ENCODE peak calls at places on chromosomes 16 and 17, in five cellular contexts. I, N, Y, U and M are unnamed samples.

GRCh38 chr17:44828919-44829557 is 1.0 kb downstream of the GJC1 start:
- DNase-seq in N (no peak), Y (peak), U (no peak), I (no peak), M (no peak)

GRCh38 chr17:5786510-5786875 is 202.2 kb upstream of the NLRP1 start:
- DNase-seq in N (no peak), U (no peak), Y (no peak), I (no peak), M (no peak)

GRCh38 chr16:72612271-72612670 is 435.7 kb downstream of the ZFHX3 start:
- DNase-seq in U (no peak), I (no peak), Y (no peak), N (no peak), M (no peak)

GRCh38 chr17:35046740-35047283 is 16.7 kb downstream of the RFFL start:
- DNase-seq in Y (no peak), N (peak), U (peak), I (no peak), M (peak)

GRCh38 chr17:40936976-40937375 is 470 bp downstream of the KRT23 start:
- DNase-seq in I (no peak), U (peak), Y (no peak), N (no peak), M (no peak)

GRCh38 chr17:62965149-62965648 is 836 bp upstream of the TANC2 start:
- DNase-seq in I (no peak), N (no peak), Y (no peak), U (no peak), M (no peak)

GRCh38 chr17:4541041-4541327 is 14.2 kb downstream of the MYBBP1A start:
- DNase-seq in U (no peak), I (no peak), Y (no peak), N (no peak), M (no peak)

GRCh38 chr16:8572919-8573724 is 17.2 kb downstream of the TMEM114 start:
- DNase-seq in N (peak), I (peak), Y (peak), U (peak), M (peak)

GRCh38 chr16:65468121-65468520 is 346.3 kb upstream of the CDH11 start:
- DNase-seq in I (no peak), Y (no peak), N (no peak), U (no peak), M (no peak)

GRCh38 chr17:8041249-8041928 is 2.5 kb downstream of the ALOX15B start:
- DNase-seq in Y (peak), I (peak), U (peak), N (peak), M (peak)

GRCh38 chr17:79802736-79803420 is 6.0 kb upstream of the CBX8 start:
- DNase-seq in Y (no peak), I (no peak), N (no peak), U (peak), M (no peak)

DNA sequence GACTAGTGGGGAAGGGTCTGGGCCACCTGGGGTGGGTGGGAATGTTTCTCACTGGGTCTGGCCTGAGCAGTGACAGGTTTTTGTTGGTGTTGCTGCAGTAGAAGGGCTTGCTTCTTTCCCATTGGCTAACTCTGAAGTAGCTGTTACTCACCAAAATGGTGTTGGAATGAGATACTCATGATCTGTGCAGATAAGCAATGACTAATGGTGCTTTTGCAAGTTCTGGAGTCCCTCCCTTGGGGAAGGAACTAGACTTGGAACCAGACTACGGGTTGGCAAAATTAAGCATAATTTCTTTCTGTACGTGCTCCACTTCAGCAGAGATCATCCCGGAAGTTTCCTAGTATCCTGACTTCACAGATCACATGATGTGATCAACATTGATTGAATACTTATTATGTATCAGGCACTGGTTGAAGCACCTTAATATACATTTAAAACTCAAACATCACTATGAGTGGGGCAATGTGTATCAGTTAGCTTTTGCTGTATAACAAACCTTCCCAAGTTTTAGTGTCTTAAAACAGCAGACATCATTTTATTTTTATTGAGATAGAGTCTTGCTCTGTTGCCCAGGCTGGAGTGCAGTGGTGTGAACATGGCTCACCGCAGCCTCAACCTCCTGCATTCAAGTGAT is 30.1 kb downstream of the CHP2 start:
- DNase-seq in I (no peak), Y (peak), N (no peak), U (no peak), M (no peak)
- TF ChIP-seq EZH2phosphoT487 in I (no peak), Y (no peak), N (no peak), U (no peak), M (no peak)

GRCh38 chr16:83200005-83200779 is 573.4 kb downstream of the CDH13 start:
- DNase-seq in Y (peak), N (no peak), I (no peak), U (peak), M (no peak)
- H3K27ac ChIP-seq in Y (no peak), N (no peak), I (no peak), U (no peak), M (no peak)

DNA sequence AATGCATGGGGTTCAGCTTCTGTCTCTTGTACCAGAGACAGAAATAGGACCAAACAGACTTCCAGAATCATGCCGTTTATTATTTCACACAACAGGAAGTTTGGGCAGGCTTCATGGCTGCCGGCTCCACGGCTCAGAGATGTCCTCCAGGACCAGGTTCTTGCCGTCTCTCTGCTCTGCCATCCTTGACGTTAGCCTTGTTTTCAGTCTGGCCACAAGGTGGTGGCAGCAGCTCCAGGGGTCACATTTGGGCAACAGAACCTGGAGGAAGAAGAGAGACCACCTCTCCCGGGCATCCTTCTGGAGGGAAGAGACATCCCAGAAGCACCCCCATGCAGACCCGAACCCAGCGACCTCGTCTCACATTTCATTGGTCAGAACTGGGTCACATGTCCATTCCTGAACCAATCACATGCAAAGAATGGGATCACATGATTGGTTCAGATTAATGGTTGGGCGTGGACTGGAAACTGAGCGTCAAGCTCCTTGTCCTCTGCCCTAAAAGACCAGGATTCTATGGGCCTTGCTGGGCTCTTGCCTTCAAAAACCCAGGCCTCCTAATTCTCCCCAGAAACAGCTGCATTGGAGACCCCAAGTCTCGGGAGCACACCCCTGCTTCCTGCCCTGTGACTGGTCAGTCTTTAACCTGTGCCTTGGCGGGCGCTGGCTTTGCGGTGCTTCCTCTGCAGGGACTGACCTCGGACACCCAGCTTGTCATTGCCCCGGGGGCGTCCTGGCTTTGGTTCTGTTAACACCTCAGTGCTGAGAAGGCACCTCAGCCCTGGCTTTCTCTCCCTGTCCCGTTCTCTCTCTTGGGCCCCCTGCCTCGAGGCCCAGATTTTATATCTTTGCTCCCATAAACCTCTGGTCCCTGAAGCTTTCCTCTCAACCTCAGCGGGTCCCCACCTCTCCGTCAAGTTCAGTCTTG is 63.3 kb downstream of the IRF8 start:
- DNase-seq in U (no peak), N (no peak), I (no peak), Y (no peak), M (no peak)
- H3K9ac ChIP-seq in U (no peak), N (no peak), I (no peak), Y (no peak), M (no peak)

GRCh38 chr17:61396586-61397085 is 3.0 kb upstream of the TBX2 start:
- DNase-seq in N (no peak), I (no peak), Y (no peak), U (no peak), M (no peak)
- TF ChIP-seq EZH2phosphoT487 in N (no peak), I (no peak), Y (no peak), U (peak), M (no peak)

DNA sequence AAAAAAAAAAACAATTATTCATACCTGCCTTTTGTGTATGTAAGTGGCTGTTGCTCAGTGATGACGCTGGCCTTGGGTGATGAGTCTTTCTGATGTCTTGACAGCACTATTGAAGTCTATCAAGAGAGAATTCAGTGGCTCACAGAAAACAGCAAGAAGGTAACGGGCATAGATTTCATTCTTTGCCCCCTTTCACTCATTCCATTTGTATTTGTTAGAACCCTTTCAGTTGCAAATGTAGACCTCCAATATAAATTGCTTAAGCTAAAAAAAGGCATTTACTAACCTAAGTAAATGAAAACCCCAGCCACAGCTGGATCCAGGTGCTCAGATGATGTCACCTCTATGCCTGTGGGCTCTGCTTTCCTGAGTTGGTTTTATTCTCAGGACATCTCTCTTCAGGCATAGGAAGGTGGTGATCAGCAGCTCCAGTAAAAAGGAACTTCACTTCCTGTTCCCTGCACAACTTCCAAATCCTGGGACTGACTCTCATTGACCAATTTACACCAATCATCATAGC is 11.1 kb downstream of the VWA3A start:
- DNase-seq in Y (no peak), I (no peak), N (no peak), U (no peak), M (no peak)
- H3K27ac ChIP-seq in Y (no peak), I (no peak), N (no peak), U (no peak), M (peak)

GRCh38 chr16:85359147-85359822 is 247.0 kb upstream of the CIBAR2 start:
- DNase-seq in I (no peak), Y (no peak), N (no peak), U (no peak), M (no peak)

GRCh38 chr16:85356157-85356556 is 243.9 kb upstream of the CIBAR2 start:
- DNase-seq in N (no peak), U (no peak), I (no peak), Y (no peak), M (no peak)

GRCh38 chr16:85357323-85357722 is 245.1 kb upstream of the CIBAR2 start:
- DNase-seq in I (no peak), N (no peak), Y (no peak), U (no peak), M (no peak)

GRCh38 chr16:85358704-85359146 is 246.5 kb upstream of the CIBAR2 start:
- DNase-seq in U (no peak), I (no peak), N (no peak), Y (no peak), M (no peak)

DNA sequence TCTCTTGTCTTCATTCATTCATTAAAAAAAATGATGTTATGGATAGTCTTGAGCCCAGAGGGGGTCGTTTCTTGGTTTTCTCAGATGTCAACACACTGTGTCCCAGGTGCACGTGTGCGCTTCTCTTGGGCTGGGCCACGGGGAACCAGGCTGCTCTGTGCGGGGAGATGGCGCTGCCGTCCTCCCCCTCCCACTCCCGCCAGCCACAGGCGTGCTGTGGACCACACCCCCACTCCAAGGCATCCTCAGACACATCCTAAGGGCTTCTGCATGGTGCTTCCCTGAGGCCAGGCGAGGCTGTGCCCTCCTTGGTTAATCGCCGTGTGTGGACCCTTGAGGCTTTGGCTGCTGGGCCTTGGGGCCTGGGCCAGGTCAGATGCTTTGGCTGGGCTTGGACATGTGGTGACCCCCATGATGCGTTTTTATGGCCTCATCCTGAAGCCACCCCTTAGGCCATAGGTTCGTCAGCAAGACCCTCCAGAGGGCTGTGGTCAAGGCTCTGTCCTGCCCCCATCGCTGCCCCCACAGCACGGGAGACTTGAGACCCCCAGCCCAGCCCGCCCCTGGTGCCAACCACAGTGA is 245.7 kb upstream of the CIBAR2 start:
- DNase-seq in N (no peak), Y (no peak), I (no peak), U (no peak), M (no peak)
- H3K9ac ChIP-seq in N (no peak), Y (no peak), I (no peak), U (no peak), M (no peak)

GRCh38 chr17:33494156-33494555 is 201.1 kb upstream of the ASIC2 start:
- DNase-seq in I (no peak), N (no peak), Y (no peak), U (no peak), M (no peak)
- TF ChIP-seq EZH2phosphoT487 in I (no peak), N (no peak), Y (no peak), U (no peak), M (no peak)